ENCODE peak calls at places on chromosomes 12 and 14, in eight cellular contexts. One of them, this sample, is unnamed.
A peak's percentile ranks its signal among the peaks of the same experiment; 100 is the strongest.

GRCh38 chr12:53044896-53045571 is 4.8 kb upstream of the TNS2 start:
- DNase-seq in astrocyte of the cerebellum: no peak
- DNase-seq in choroid plexus epithelial cell: no peak
- DNase-seq in colonic mucosa: no peak
- DNase-seq in adrenal gland: peak; percentile 53
- DNase-seq in gastrocnemius medialis: no peak
- DNase-seq in endodermal cell: peak; percentile 58
- DNase-seq in foreskin fibroblast: no peak
- DNase-seq in this sample: no peak

GRCh38 chr14:34911209-34912150 is 36.3 kb upstream of the BAZ1A start:
- DNase-seq in astrocyte of the cerebellum: peak; percentile 45
- DNase-seq in gastrocnemius medialis: no peak
- DNase-seq in adrenal gland: no peak
- DNase-seq in foreskin fibroblast: no peak
- DNase-seq in choroid plexus epithelial cell: peak; percentile 86
- DNase-seq in endodermal cell: no peak
- DNase-seq in colonic mucosa: no peak
- DNase-seq in this sample: no peak

GRCh38 chr12:42372154-42372791 is 46.3 kb downstream of the PPHLN1 start:
- DNase-seq in astrocyte of the cerebellum: peak; percentile 6
- DNase-seq in colonic mucosa: peak; percentile 21
- DNase-seq in gastrocnemius medialis: no peak
- DNase-seq in endodermal cell: peak; percentile 62
- DNase-seq in adrenal gland: no peak
- DNase-seq in choroid plexus epithelial cell: peak; percentile 62
- DNase-seq in foreskin fibroblast: peak; percentile 17
- DNase-seq in this sample: peak; percentile 47

GRCh38 chr12:2248901-2249381 is 196.2 kb downstream of the CACNA1C start:
- DNase-seq in gastrocnemius medialis: no peak
- DNase-seq in foreskin fibroblast: peak; percentile 68
- DNase-seq in choroid plexus epithelial cell: no peak
- DNase-seq in endodermal cell: no peak
- DNase-seq in astrocyte of the cerebellum: no peak
- DNase-seq in adrenal gland: peak; percentile 71
- DNase-seq in colonic mucosa: no peak
- DNase-seq in this sample: peak; percentile 82

GRCh38 chr12:115035536-115036107 is 351.6 kb upstream of the TBX3 start:
- DNase-seq in colonic mucosa: no peak
- DNase-seq in foreskin fibroblast: no peak
- DNase-seq in choroid plexus epithelial cell: no peak
- DNase-seq in gastrocnemius medialis: no peak
- DNase-seq in endodermal cell: peak; percentile 61
- DNase-seq in adrenal gland: no peak
- DNase-seq in astrocyte of the cerebellum: no peak
- DNase-seq in this sample: no peak

GRCh38 chr14:92797935-92798653 is 4.0 kb downstream of the GOLGA5 start:
- DNase-seq in gastrocnemius medialis: no peak
- DNase-seq in colonic mucosa: no peak
- DNase-seq in astrocyte of the cerebellum: no peak
- DNase-seq in foreskin fibroblast: no peak
- DNase-seq in adrenal gland: no peak
- DNase-seq in choroid plexus epithelial cell: no peak
- DNase-seq in endodermal cell: no peak
- DNase-seq in this sample: no peak

GRCh38 chr12:50720501-50720900 is 43.4 kb upstream of the ATF1 start:
- DNase-seq in colonic mucosa: no peak
- DNase-seq in adrenal gland: no peak
- DNase-seq in gastrocnemius medialis: no peak
- DNase-seq in astrocyte of the cerebellum: no peak
- DNase-seq in choroid plexus epithelial cell: no peak
- DNase-seq in endodermal cell: no peak
- DNase-seq in foreskin fibroblast: no peak
- DNase-seq in this sample: no peak

GRCh38 chr12:53486730-53487487 is 12.3 kb downstream of the MAP3K12 start:
- DNase-seq in astrocyte of the cerebellum: no peak
- DNase-seq in foreskin fibroblast: no peak
- DNase-seq in adrenal gland: peak; percentile 53
- DNase-seq in gastrocnemius medialis: no peak
- DNase-seq in choroid plexus epithelial cell: no peak
- DNase-seq in colonic mucosa: no peak
- DNase-seq in endodermal cell: peak; percentile 79
- DNase-seq in this sample: no peak

GRCh38 chr14:58912799-58913432 is 275.2 kb downstream of the DACT1 start:
- DNase-seq in gastrocnemius medialis: no peak
- DNase-seq in choroid plexus epithelial cell: no peak
- DNase-seq in foreskin fibroblast: no peak
- DNase-seq in endodermal cell: no peak
- DNase-seq in adrenal gland: no peak
- DNase-seq in colonic mucosa: no peak
- DNase-seq in astrocyte of the cerebellum: no peak
- DNase-seq in this sample: no peak

GRCh38 chr12:43805149-43805856 is 814 bp downstream of the TWF1 start:
- DNase-seq in adrenal gland: no peak
- DNase-seq in gastrocnemius medialis: no peak
- DNase-seq in choroid plexus epithelial cell: peak; percentile 6
- DNase-seq in endodermal cell: no peak
- DNase-seq in colonic mucosa: peak; percentile 22
- DNase-seq in astrocyte of the cerebellum: no peak
- DNase-seq in foreskin fibroblast: no peak
- DNase-seq in this sample: no peak

GRCh38 chr12:115407036-115407435 is 723.1 kb upstream of the TBX3 start:
- DNase-seq in endodermal cell: no peak
- DNase-seq in foreskin fibroblast: no peak
- DNase-seq in gastrocnemius medialis: no peak
- DNase-seq in choroid plexus epithelial cell: no peak
- DNase-seq in adrenal gland: no peak
- DNase-seq in colonic mucosa: no peak
- DNase-seq in astrocyte of the cerebellum: no peak
- DNase-seq in this sample: no peak

GRCh38 chr12:47591387-47591786 is 114.4 kb downstream of the RPAP3 start:
- DNase-seq in endodermal cell: no peak
- DNase-seq in colonic mucosa: no peak
- DNase-seq in astrocyte of the cerebellum: peak; percentile 9
- DNase-seq in foreskin fibroblast: peak; percentile 6
- DNase-seq in adrenal gland: no peak
- DNase-seq in gastrocnemius medialis: no peak
- DNase-seq in choroid plexus epithelial cell: peak; percentile 5
- DNase-seq in this sample: no peak

GRCh38 chr12:112801055-112801454 is 9.5 kb downstream of the RPH3A start:
- DNase-seq in endodermal cell: no peak
- DNase-seq in colonic mucosa: no peak
- DNase-seq in gastrocnemius medialis: no peak
- DNase-seq in adrenal gland: no peak
- DNase-seq in foreskin fibroblast: no peak
- DNase-seq in astrocyte of the cerebellum: no peak
- DNase-seq in choroid plexus epithelial cell: no peak
- DNase-seq in this sample: no peak

GRCh38 chr12:119008691-119009221 is 27.4 kb downstream of the SRRM4 start:
- DNase-seq in colonic mucosa: no peak
- DNase-seq in astrocyte of the cerebellum: no peak
- DNase-seq in endodermal cell: peak; percentile 72
- DNase-seq in choroid plexus epithelial cell: no peak
- DNase-seq in adrenal gland: peak; percentile 60
- DNase-seq in foreskin fibroblast: no peak
- DNase-seq in gastrocnemius medialis: no peak
- DNase-seq in this sample: no peak

GRCh38 chr14:67280506-67280905 is 39.3 kb downstream of the PALS1 start:
- DNase-seq in adrenal gland: no peak
- DNase-seq in endodermal cell: no peak
- DNase-seq in gastrocnemius medialis: no peak
- DNase-seq in choroid plexus epithelial cell: no peak
- DNase-seq in astrocyte of the cerebellum: no peak
- DNase-seq in colonic mucosa: no peak
- DNase-seq in foreskin fibroblast: no peak
- DNase-seq in this sample: no peak

GRCh38 chr14:67285876-67286452 is 44.7 kb downstream of the PALS1 start:
- DNase-seq in gastrocnemius medialis: no peak
- DNase-seq in adrenal gland: no peak
- DNase-seq in colonic mucosa: no peak
- DNase-seq in foreskin fibroblast: no peak
- DNase-seq in choroid plexus epithelial cell: peak; percentile 75
- DNase-seq in endodermal cell: no peak
- DNase-seq in astrocyte of the cerebellum: peak; percentile 55
- DNase-seq in this sample: no peak
- TF ChIP-seq CTCF in gastrocnemius medialis: peak; percentile 53
- TF ChIP-seq CTCF in adrenal gland: peak; percentile 75
- TF ChIP-seq CTCF in colonic mucosa: peak; percentile 47
- TF ChIP-seq CTCF in foreskin fibroblast: peak; percentile 27
- TF ChIP-seq CTCF in choroid plexus epithelial cell: peak; percentile 48
- TF ChIP-seq CTCF in endodermal cell: peak; percentile 81
- TF ChIP-seq CTCF in astrocyte of the cerebellum: peak; percentile 13
- TF ChIP-seq CTCF in this sample: peak; percentile 37

GRCh38 chr12:14810167-14810952 is 3.6 kb downstream of the SMCO3 start:
- DNase-seq in endodermal cell: no peak
- DNase-seq in gastrocnemius medialis: no peak
- DNase-seq in adrenal gland: no peak
- DNase-seq in choroid plexus epithelial cell: no peak
- DNase-seq in colonic mucosa: no peak
- DNase-seq in astrocyte of the cerebellum: no peak
- DNase-seq in foreskin fibroblast: no peak
- DNase-seq in this sample: no peak

GRCh38 chr12:14811486-14811885 is 2.5 kb downstream of the SMCO3 start:
- DNase-seq in astrocyte of the cerebellum: no peak
- DNase-seq in foreskin fibroblast: no peak
- DNase-seq in colonic mucosa: no peak
- DNase-seq in choroid plexus epithelial cell: no peak
- DNase-seq in adrenal gland: no peak
- DNase-seq in gastrocnemius medialis: no peak
- DNase-seq in endodermal cell: no peak
- DNase-seq in this sample: no peak

GRCh38 chr12:14810953-14811483 is 3.0 kb downstream of the SMCO3 start:
- DNase-seq in astrocyte of the cerebellum: no peak
- DNase-seq in endodermal cell: peak; percentile 80
- DNase-seq in adrenal gland: peak; percentile 60
- DNase-seq in choroid plexus epithelial cell: peak; percentile 56
- DNase-seq in colonic mucosa: peak; percentile 32
- DNase-seq in foreskin fibroblast: no peak
- DNase-seq in gastrocnemius medialis: no peak
- DNase-seq in this sample: no peak

GRCh38 chr12:14814082-14814481 is at the start of gene SMCO3:
- DNase-seq in adrenal gland: no peak
- DNase-seq in endodermal cell: no peak
- DNase-seq in foreskin fibroblast: no peak
- DNase-seq in colonic mucosa: no peak
- DNase-seq in gastrocnemius medialis: no peak
- DNase-seq in astrocyte of the cerebellum: no peak
- DNase-seq in choroid plexus epithelial cell: peak; percentile 31
- DNase-seq in this sample: no peak
- H3K4me3 ChIP-seq in adrenal gland: no peak within 1 kb of the TSS
- H3K4me3 ChIP-seq in endodermal cell: no peak within 1 kb of the TSS
- H3K4me3 ChIP-seq in foreskin fibroblast: no peak within 1 kb of the TSS
- H3K4me3 ChIP-seq in colonic mucosa: no peak within 1 kb of the TSS
- H3K4me3 ChIP-seq in gastrocnemius medialis: no peak within 1 kb of the TSS
- H3K4me3 ChIP-seq in astrocyte of the cerebellum: no peak within 1 kb of the TSS
- H3K4me3 ChIP-seq in choroid plexus epithelial cell: no peak within 1 kb of the TSS
- H3K4me3 ChIP-seq in this sample: no peak within 1 kb of the TSS

GRCh38 chr14:64758711-64759554 is 54.7 kb downstream of the PLEKHG3 start:
- DNase-seq in colonic mucosa: no peak
- DNase-seq in gastrocnemius medialis: no peak
- DNase-seq in foreskin fibroblast: peak; percentile 91
- DNase-seq in endodermal cell: peak; percentile 62
- DNase-seq in choroid plexus epithelial cell: peak; percentile 97
- DNase-seq in adrenal gland: no peak
- DNase-seq in astrocyte of the cerebellum: peak; percentile 65
- DNase-seq in this sample: no peak
- TF ChIP-seq CTCF in colonic mucosa: no peak
- TF ChIP-seq CTCF in gastrocnemius medialis: no peak
- TF ChIP-seq CTCF in foreskin fibroblast: no peak
- TF ChIP-seq CTCF in endodermal cell: no peak
- TF ChIP-seq CTCF in choroid plexus epithelial cell: no peak
- TF ChIP-seq CTCF in adrenal gland: no peak
- TF ChIP-seq CTCF in astrocyte of the cerebellum: no peak
- TF ChIP-seq CTCF in this sample: no peak

GRCh38 chr14:33545696-33546095 is 405.2 kb downstream of the EGLN3 start:
- DNase-seq in gastrocnemius medialis: no peak
- DNase-seq in endodermal cell: no peak
- DNase-seq in adrenal gland: no peak
- DNase-seq in choroid plexus epithelial cell: no peak
- DNase-seq in astrocyte of the cerebellum: no peak
- DNase-seq in colonic mucosa: no peak
- DNase-seq in foreskin fibroblast: no peak
- DNase-seq in this sample: no peak

GRCh38 chr14:33539918-33540357 is 410.9 kb downstream of the EGLN3 start:
- DNase-seq in gastrocnemius medialis: no peak
- DNase-seq in endodermal cell: no peak
- DNase-seq in adrenal gland: no peak
- DNase-seq in foreskin fibroblast: no peak
- DNase-seq in choroid plexus epithelial cell: no peak
- DNase-seq in astrocyte of the cerebellum: no peak
- DNase-seq in colonic mucosa: no peak
- DNase-seq in this sample: no peak

GRCh38 chr14:33548606-33549005 is 402.3 kb downstream of the EGLN3 start:
- DNase-seq in endodermal cell: no peak
- DNase-seq in colonic mucosa: no peak
- DNase-seq in astrocyte of the cerebellum: no peak
- DNase-seq in adrenal gland: no peak
- DNase-seq in foreskin fibroblast: no peak
- DNase-seq in choroid plexus epithelial cell: no peak
- DNase-seq in gastrocnemius medialis: no peak
- DNase-seq in this sample: no peak

DNA sequence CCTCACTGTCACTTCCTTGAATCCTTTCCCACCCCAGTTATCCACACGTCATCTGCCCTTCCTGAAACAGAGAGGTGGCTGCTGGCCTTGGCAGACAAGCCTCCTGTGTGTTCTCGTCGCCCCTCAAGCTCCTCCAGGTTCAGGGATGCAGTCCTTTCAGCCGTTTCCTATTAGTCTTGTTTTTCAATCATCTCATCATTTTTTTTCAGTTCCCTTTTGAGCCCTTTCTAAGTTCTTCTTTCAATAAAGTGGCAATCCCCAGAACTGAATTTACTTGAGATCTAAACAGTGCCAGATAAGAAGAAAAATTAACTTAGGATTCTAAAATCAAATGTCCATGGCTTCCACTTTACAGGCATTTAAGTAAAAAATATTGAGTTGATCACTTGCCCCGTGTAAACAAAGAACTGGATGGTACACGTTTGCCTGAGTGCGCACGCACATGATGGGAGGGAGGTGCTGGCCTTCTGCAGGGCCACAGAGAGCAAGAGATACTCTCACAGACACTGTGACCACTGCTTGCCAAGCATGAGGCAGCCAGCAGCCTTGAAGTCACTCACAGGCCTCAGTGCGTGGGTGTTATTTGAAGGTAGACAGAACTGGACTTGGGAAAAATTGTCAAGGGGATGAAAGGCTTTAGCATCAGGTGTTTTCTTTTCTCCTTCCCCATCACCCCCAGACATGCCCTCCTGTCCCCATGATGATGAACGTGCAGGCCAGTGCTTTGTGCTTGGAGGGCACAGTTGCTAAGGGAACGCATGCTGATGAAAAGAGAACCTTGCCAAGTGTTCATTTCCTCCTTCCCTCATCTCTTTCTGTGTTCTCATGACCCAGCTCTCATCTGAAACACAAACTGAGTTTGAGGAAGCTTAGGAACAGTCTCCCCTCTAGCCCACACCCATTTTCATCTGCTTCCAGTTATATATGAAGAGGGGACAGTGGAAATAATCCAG is 408.3 kb downstream of the EGLN3 start:
- DNase-seq in colonic mucosa: no peak
- DNase-seq in gastrocnemius medialis: no peak
- DNase-seq in astrocyte of the cerebellum: no peak
- DNase-seq in foreskin fibroblast: no peak
- DNase-seq in choroid plexus epithelial cell: no peak
- DNase-seq in adrenal gland: peak; percentile 87
- DNase-seq in endodermal cell: no peak
- DNase-seq in this sample: no peak
- H3K4me3 ChIP-seq in colonic mucosa: no peak overlapping the region
- H3K4me3 ChIP-seq in gastrocnemius medialis: no peak overlapping the region
- H3K4me3 ChIP-seq in astrocyte of the cerebellum: no peak overlapping the region
- H3K4me3 ChIP-seq in foreskin fibroblast: no peak overlapping the region
- H3K4me3 ChIP-seq in choroid plexus epithelial cell: no peak overlapping the region
- H3K4me3 ChIP-seq in adrenal gland: no peak overlapping the region
- H3K4me3 ChIP-seq in endodermal cell: no peak overlapping the region
- H3K4me3 ChIP-seq in this sample: no peak overlapping the region

GRCh38 chr12:130203151-130203550 is 40.9 kb downstream of the FZD10 start:
- DNase-seq in adrenal gland: no peak
- DNase-seq in endodermal cell: peak; percentile 61
- DNase-seq in gastrocnemius medialis: no peak
- DNase-seq in foreskin fibroblast: no peak
- DNase-seq in astrocyte of the cerebellum: no peak
- DNase-seq in colonic mucosa: no peak
- DNase-seq in choroid plexus epithelial cell: no peak
- DNase-seq in this sample: no peak
- TF ChIP-seq CTCF in adrenal gland: no peak
- TF ChIP-seq CTCF in endodermal cell: no peak
- TF ChIP-seq CTCF in gastrocnemius medialis: no peak
- TF ChIP-seq CTCF in foreskin fibroblast: no peak
- TF ChIP-seq CTCF in astrocyte of the cerebellum: no peak
- TF ChIP-seq CTCF in colonic mucosa: no peak
- TF ChIP-seq CTCF in choroid plexus epithelial cell: no peak
- TF ChIP-seq CTCF in this sample: no peak

This sample was measured in GM12864.